ENCODE peak calls at places on chromosome 12, in ten cellular contexts. M, B, A, T, K, Z, D, E, Y and O are unnamed samples.

GRCh38 chr12:5650804-5651461 is 219.0 kb downstream of the NTF3 start:
- DNase-seq in Z (no peak), M (no peak), K (no peak), T (no peak), Y (no peak), A (no peak), B (no peak), D (no peak), E (no peak), O (no peak)

GRCh38 chr12:108335349-108336119 is 3.6 kb downstream of the CMKLR1 start:
- DNase-seq in B (no peak), K (no peak), M (no peak), Y (no peak), T (no peak), E (no peak), D (no peak), A (no peak), Z (no peak), O (no peak)

GRCh38 chr12:96303656-96304055 is 96.6 kb downstream of the CDK17 start:
- DNase-seq in M (no peak), E (no peak), D (no peak), Z (no peak), A (no peak), Y (no peak), K (no peak), T (no peak), B (no peak), O (no peak)

GRCh38 chr12:109710279-109710746 is 3.3 kb upstream of the FAM222A start:
- DNase-seq in Y (no peak), T (no peak), M (no peak), Z (no peak), A (no peak), E (no peak), D (no peak), K (no peak), B (no peak), O (no peak)

GRCh38 chr12:3630621-3631271 is 122.2 kb downstream of the CRACR2A start:
- DNase-seq in Z (no peak), K (no peak), B (no peak), D (no peak), T (no peak), M (no peak), Y (no peak), A (no peak), E (no peak), O (no peak)

GRCh38 chr12:93032748-93033147 is 103.7 kb upstream of the EEA1 start:
- DNase-seq in E (no peak), Z (no peak), K (no peak), D (no peak), M (no peak), Y (no peak), A (no peak), B (no peak), T (no peak), O (no peak)

GRCh38 chr12:112964915-112965314 is 13.4 kb upstream of the OAS2 start:
- DNase-seq in T (no peak), Z (no peak), Y (no peak), B (no peak), M (no peak), D (no peak), E (no peak), K (no peak), A (no peak), O (no peak)

GRCh38 chr12:14846042-14846587 is 2.8 kb upstream of the ART4 start:
- DNase-seq in K (no peak), Y (no peak), T (no peak), D (no peak), E (no peak), A (no peak), M (no peak), Z (no peak), B (no peak), O (no peak)

GRCh38 chr12:74449872-74450271 is 87.8 kb upstream of the ATXN7L3B start:
- DNase-seq in T (no peak), E (no peak), M (no peak), A (no peak), Y (no peak), Z (no peak), K (no peak), D (no peak), B (no peak), O (no peak)

GRCh38 chr12:114397978-114398881 is 7.7 kb downstream of the TBX5 start:
- DNase-seq in A (no peak), E (no peak), T (no peak), Z (no peak), K (no peak), D (no peak), M (no peak), B (no peak), Y (no peak), O (no peak)

GRCh38 chr12:68745376-68745903 is 536 bp upstream of the SLC35E3 start:
- DNase-seq in T (no peak), Z (no peak), Y (no peak), D (no peak), A (no peak), B (no peak), E (no peak), K (no peak), M (no peak), O (no peak)

GRCh38 chr12:5808956-5809355 is 136.1 kb downstream of the ANO2 start:
- DNase-seq in T (no peak), D (no peak), B (no peak), Z (peak; percentile 70), E (no peak), K (no peak), Y (no peak), A (peak; percentile 57), M (no peak), O (no peak)

GRCh38 chr12:52200086-52200782 is 8.4 kb upstream of the KRT80 start:
- DNase-seq in E (no peak), T (no peak), M (no peak), Y (no peak), K (peak; percentile 40), D (peak; percentile 11), B (no peak), A (no peak), Z (no peak), O (no peak)

GRCh38 chr12:131909596-131910219 is 15.3 kb downstream of the ULK1 start:
- DNase-seq in Z (no peak), D (no peak), B (no peak), K (no peak), Y (no peak), A (no peak), T (no peak), M (no peak), E (no peak), O (no peak)
- H3K27ac ChIP-seq in Z (no peak overlapping the region), D (no peak overlapping the region), B (no peak overlapping the region), K (no peak overlapping the region), Y (no peak overlapping the region), A (no peak overlapping the region), T (no peak overlapping the region), M (no peak overlapping the region), E (no peak overlapping the region), O (no peak overlapping the region)

GRCh38 chr12:34604227-34604626 is 581.9 kb downstream of the ALG10 start:
- DNase-seq in A (no peak), M (no peak), Y (no peak), K (peak; percentile 33), T (no peak), E (no peak), Z (no peak), B (no peak), D (no peak), O (no peak)
- H3K9me3 ChIP-seq in A (no peaks in the 10 kb centered on the region), M (peaks cover 86% of the 10 kb centered on the region), Y (no peaks in the 10 kb centered on the region), K (peaks cover 46% of the 10 kb centered on the region), T (no peaks in the 10 kb centered on the region), E (no peaks in the 10 kb centered on the region), Z (no peaks in the 10 kb centered on the region), B (peaks cover 30% of the 10 kb centered on the region), D (peaks cover 93% of the 10 kb centered on the region), O (peaks cover 45% of the 10 kb centered on the region)

GRCh38 chr12:122097641-122098364 is 19.2 kb downstream of the MLXIP start:
- DNase-seq in K (peak; percentile 88), Z (no peak), D (peak; percentile 60), T (no peak), Y (peak; percentile 95), E (no peak), B (no peak), M (no peak), A (peak; percentile 78), O (peak; percentile 55)
- H3K4me1 ChIP-seq in K (peaks cover 59% of the 10 kb centered on the region), Z (peaks cover 17% of the 10 kb centered on the region), D (peaks cover 87% of the 10 kb centered on the region), T (peaks cover 80% of the 10 kb centered on the region), Y (peaks cover 52% of the 10 kb centered on the region), E (peaks cover 71% of the 10 kb centered on the region), B (peaks cover 29% of the 10 kb centered on the region), M (peaks cover 48% of the 10 kb centered on the region), A (peaks cover 32% of the 10 kb centered on the region), O (peaks cover 84% of the 10 kb centered on the region)

GRCh38 chr12:50617657-50618056 is 112.9 kb downstream of the DIP2B start:
- DNase-seq in Z (no peak), B (no peak), D (no peak), K (no peak), T (no peak), M (no peak), Y (no peak), A (no peak), E (no peak), O (no peak)

GRCh38 chr12:50613463-50613862 is 108.7 kb downstream of the DIP2B start:
- DNase-seq in T (no peak), K (no peak), A (no peak), E (no peak), B (no peak), D (no peak), M (no peak), Z (no peak), Y (no peak), O (no peak)

GRCh38 chr12:50612882-50613281 is 108.1 kb downstream of the DIP2B start:
- DNase-seq in Z (no peak), B (no peak), T (no peak), K (no peak), Y (no peak), M (no peak), A (no peak), E (no peak), D (no peak), O (no peak)

GRCh38 chr12:50614167-50614762 is 109.5 kb downstream of the DIP2B start:
- DNase-seq in K (no peak), M (no peak), Y (no peak), B (no peak), D (no peak), E (no peak), A (no peak), Z (peak; percentile 56), T (no peak), O (no peak)

DNA sequence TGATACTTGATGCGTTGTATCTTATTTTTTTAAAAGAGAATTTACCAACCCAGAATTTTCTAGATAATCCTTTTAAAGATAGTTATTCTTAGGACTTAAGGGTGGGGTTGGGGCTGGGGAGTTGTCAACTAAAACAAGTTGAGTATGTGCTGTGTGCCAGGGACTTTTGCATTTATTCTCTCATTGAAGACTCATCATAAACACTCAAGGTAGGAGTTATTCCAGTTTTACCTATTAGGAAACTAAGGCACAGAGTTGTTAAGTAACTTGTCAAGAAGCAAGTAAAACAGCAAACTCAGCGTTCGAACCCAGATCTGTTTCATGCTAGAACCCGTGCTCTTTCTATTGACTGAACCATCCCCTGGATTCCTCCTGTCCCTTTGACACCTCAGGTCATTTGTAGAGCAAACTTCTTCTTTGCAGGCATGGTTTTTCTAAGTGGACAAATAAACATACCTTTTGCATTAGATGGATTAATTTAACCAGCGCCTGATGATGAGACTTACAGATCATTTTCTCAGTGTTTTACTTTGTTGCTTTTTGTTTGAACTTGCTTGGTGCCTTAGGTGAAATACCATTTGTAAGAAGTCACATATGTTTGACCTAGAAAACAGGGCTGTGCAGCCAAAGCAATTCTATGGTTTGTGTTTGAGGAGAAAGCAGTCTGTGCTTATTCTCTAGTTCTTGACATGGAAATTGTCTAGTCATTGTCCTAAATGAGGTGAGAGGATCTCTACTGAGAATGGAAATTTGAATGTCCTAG is 110.9 kb downstream of the DIP2B start:
- DNase-seq in Z (peak; percentile 60), K (no peak), E (no peak), T (no peak), A (no peak), Y (no peak), B (no peak), M (no peak), D (no peak), O (no peak)
- H3K27ac ChIP-seq in Z (peak overlapping the region; percentile 56), K (no peak overlapping the region), E (no peak overlapping the region), T (no peak overlapping the region), A (peak overlapping the region; percentile 34), Y (no peak overlapping the region), B (no peak overlapping the region), M (no peak overlapping the region), D (no peak overlapping the region), O (no peak overlapping the region)